ENCODE peak calls at places on chromosomes 2 and 18, in seven cellular contexts. One of them, this sample, is unnamed.

GRCh38 chr18:8450013-8450412 is 159.2 kb upstream of the RAB12 start:
- DNase-seq in WERI-Rb-1: peak; percentile 20
- DNase-seq in psoas muscle: no peak
- DNase-seq in GM23248: peak; percentile 35
- DNase-seq in transverse colon: no peak
- DNase-seq in right lobe of liver: no peak
- DNase-seq in right atrium auricular region: no peak
- DNase-seq in this sample: no peak

GRCh38 chr2:10159086-10159485 is 36.5 kb downstream of the RRM2 start:
- DNase-seq in WERI-Rb-1: no peak
- DNase-seq in psoas muscle: no peak
- DNase-seq in GM23248: no peak
- DNase-seq in transverse colon: no peak
- DNase-seq in right lobe of liver: no peak
- DNase-seq in right atrium auricular region: no peak
- DNase-seq in this sample: no peak

GRCh38 chr2:51103205-51103604 is 71.3 kb upstream of the NRXN1 start:
- DNase-seq in WERI-Rb-1: no peak
- DNase-seq in psoas muscle: no peak
- DNase-seq in GM23248: peak; percentile 0
- DNase-seq in transverse colon: peak; percentile 7
- DNase-seq in right lobe of liver: peak; percentile 26
- DNase-seq in right atrium auricular region: no peak
- DNase-seq in this sample: no peak

GRCh38 chr2:140593159-140593558 is 1537.7 kb downstream of the LRP1B start:
- DNase-seq in WERI-Rb-1: no peak
- DNase-seq in psoas muscle: no peak
- DNase-seq in GM23248: no peak
- DNase-seq in transverse colon: no peak
- DNase-seq in right lobe of liver: no peak
- DNase-seq in right atrium auricular region: no peak
- DNase-seq in this sample: no peak

GRCh38 chr18:39302481-39302880 is 1736.9 kb upstream of the CELF4 start:
- DNase-seq in WERI-Rb-1: no peak
- DNase-seq in psoas muscle: no peak
- DNase-seq in GM23248: no peak
- DNase-seq in transverse colon: no peak
- DNase-seq in right lobe of liver: no peak
- DNase-seq in right atrium auricular region: no peak
- DNase-seq in this sample: no peak

GRCh38 chr2:200336980-200337615 is 30.6 kb downstream of the SPATS2L start:
- DNase-seq in WERI-Rb-1: no peak
- DNase-seq in psoas muscle: no peak
- DNase-seq in GM23248: peak; percentile 24
- DNase-seq in transverse colon: no peak
- DNase-seq in right lobe of liver: no peak
- DNase-seq in right atrium auricular region: no peak
- DNase-seq in this sample: no peak

GRCh38 chr2:216551234-216551633 is 52.6 kb downstream of the RPL37A start:
- DNase-seq in WERI-Rb-1: no peak
- DNase-seq in psoas muscle: no peak
- DNase-seq in GM23248: peak; percentile 65
- DNase-seq in transverse colon: peak; percentile 51
- DNase-seq in right lobe of liver: no peak
- DNase-seq in right atrium auricular region: no peak
- DNase-seq in this sample: no peak

GRCh38 chr18:61541673-61542072 is 208.4 kb downstream of the CDH20 start:
- DNase-seq in WERI-Rb-1: no peak
- DNase-seq in psoas muscle: no peak
- DNase-seq in GM23248: no peak
- DNase-seq in transverse colon: no peak
- DNase-seq in right lobe of liver: no peak
- DNase-seq in right atrium auricular region: no peak
- DNase-seq in this sample: no peak

DNA sequence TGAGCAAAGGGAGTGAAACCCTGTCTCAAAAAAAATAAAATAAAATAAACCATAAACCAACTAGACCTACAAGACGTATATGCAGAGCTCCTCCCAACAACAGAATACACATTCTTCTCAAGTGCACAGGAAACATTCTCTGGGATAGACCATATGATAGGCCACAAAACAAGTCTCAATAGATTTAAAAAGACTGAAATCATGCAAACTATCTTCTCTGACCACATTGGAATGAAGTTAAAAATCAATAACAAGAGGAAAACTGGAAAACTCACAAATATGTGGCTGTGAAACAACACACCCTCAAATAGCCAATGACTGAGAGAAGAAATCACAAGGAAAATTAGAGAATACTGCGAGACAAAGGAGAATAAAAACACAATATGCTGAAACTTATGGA is 7.2 kb upstream of the AFG3L2 start:
- DNase-seq in WERI-Rb-1: no peak
- DNase-seq in psoas muscle: no peak
- DNase-seq in GM23248: no peak
- DNase-seq in transverse colon: no peak
- DNase-seq in right lobe of liver: no peak
- DNase-seq in right atrium auricular region: no peak
- DNase-seq in this sample: no peak
- H3K27ac ChIP-seq in WERI-Rb-1: no peak overlapping the region
- H3K27ac ChIP-seq in psoas muscle: no peak overlapping the region
- H3K27ac ChIP-seq in GM23248: no peak overlapping the region
- H3K27ac ChIP-seq in transverse colon: no peak overlapping the region
- H3K27ac ChIP-seq in right lobe of liver: no peak overlapping the region
- H3K27ac ChIP-seq in right atrium auricular region: no peak overlapping the region
- H3K27ac ChIP-seq in this sample: no peak overlapping the region

GRCh38 chr2:208254118-208254870 is 577 bp downstream of the IDH1 start:
- DNase-seq in WERI-Rb-1: peak; percentile 88
- DNase-seq in psoas muscle: peak; percentile 89
- DNase-seq in GM23248: peak; percentile 93
- DNase-seq in transverse colon: peak; percentile 88
- DNase-seq in right lobe of liver: peak; percentile 85
- DNase-seq in right atrium auricular region: peak; percentile 73
- DNase-seq in this sample: peak; percentile 76
- H3K27ac ChIP-seq in WERI-Rb-1: peak overlapping the region; percentile 78
- H3K27ac ChIP-seq in psoas muscle: peak overlapping the region; percentile 66
- H3K27ac ChIP-seq in GM23248: peak overlapping the region; percentile 59
- H3K27ac ChIP-seq in transverse colon: peak overlapping the region; percentile 92
- H3K27ac ChIP-seq in right lobe of liver: peak overlapping the region; percentile 68
- H3K27ac ChIP-seq in right atrium auricular region: peak overlapping the region; percentile 77
- H3K27ac ChIP-seq in this sample: peak overlapping the region; percentile 66

GRCh38 chr2:39424951-39425350 is 12.1 kb downstream of the MAP4K3 start:
- DNase-seq in WERI-Rb-1: no peak
- DNase-seq in psoas muscle: no peak
- DNase-seq in GM23248: no peak
- DNase-seq in transverse colon: no peak
- DNase-seq in right lobe of liver: no peak
- DNase-seq in right atrium auricular region: no peak
- DNase-seq in this sample: no peak
- H3K27ac ChIP-seq in WERI-Rb-1: no peak overlapping the region
- H3K27ac ChIP-seq in psoas muscle: peak overlapping the region; percentile 42
- H3K27ac ChIP-seq in GM23248: no peak overlapping the region
- H3K27ac ChIP-seq in transverse colon: no peak overlapping the region
- H3K27ac ChIP-seq in right lobe of liver: no peak overlapping the region
- H3K27ac ChIP-seq in right atrium auricular region: no peak overlapping the region
- H3K27ac ChIP-seq in this sample: no peak overlapping the region

GRCh38 chr2:110955546-110955945 is 165.2 kb upstream of the BCL2L11 start:
- DNase-seq in WERI-Rb-1: no peak
- DNase-seq in psoas muscle: no peak
- DNase-seq in GM23248: no peak
- DNase-seq in transverse colon: no peak
- DNase-seq in right lobe of liver: no peak
- DNase-seq in right atrium auricular region: no peak
- DNase-seq in this sample: no peak
- H3K27ac ChIP-seq in WERI-Rb-1: no peak overlapping the region
- H3K27ac ChIP-seq in psoas muscle: no peak overlapping the region
- H3K27ac ChIP-seq in GM23248: no peak overlapping the region
- H3K27ac ChIP-seq in transverse colon: no peak overlapping the region
- H3K27ac ChIP-seq in right lobe of liver: no peak overlapping the region
- H3K27ac ChIP-seq in right atrium auricular region: no peak overlapping the region
- H3K27ac ChIP-seq in this sample: no peak overlapping the region

DNA sequence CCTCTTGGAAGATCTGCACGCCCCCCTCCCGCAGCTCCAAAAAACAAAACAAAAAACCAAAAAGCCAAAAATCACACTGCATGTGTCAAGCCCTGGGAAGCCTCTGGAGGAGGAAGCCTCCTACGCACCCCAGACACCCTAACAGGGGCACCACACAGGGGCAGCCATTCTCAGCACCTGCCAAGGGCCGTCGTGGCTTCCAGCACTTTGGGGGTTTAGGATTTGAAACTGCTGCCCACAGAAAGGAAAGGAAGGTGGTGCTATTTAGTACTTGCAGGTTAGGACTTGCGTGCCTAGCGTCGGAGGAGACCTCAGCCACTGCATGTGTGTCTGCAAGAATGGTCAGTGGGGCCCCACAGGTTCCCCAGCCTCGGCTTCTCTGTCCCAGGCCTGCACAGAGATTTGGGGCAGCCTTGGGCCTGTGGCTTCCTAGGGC is 419 bp upstream of the GPR55 start:
- DNase-seq in WERI-Rb-1: no peak
- DNase-seq in psoas muscle: no peak
- DNase-seq in GM23248: no peak
- DNase-seq in transverse colon: peak; percentile 6
- DNase-seq in right lobe of liver: no peak
- DNase-seq in right atrium auricular region: no peak
- DNase-seq in this sample: no peak
- H3K27ac ChIP-seq in WERI-Rb-1: no peak overlapping the region
- H3K27ac ChIP-seq in psoas muscle: no peak overlapping the region
- H3K27ac ChIP-seq in GM23248: no peak overlapping the region
- H3K27ac ChIP-seq in transverse colon: no peak overlapping the region
- H3K27ac ChIP-seq in right lobe of liver: no peak overlapping the region
- H3K27ac ChIP-seq in right atrium auricular region: no peak overlapping the region
- H3K27ac ChIP-seq in this sample: no peak overlapping the region

GRCh38 chr18:80249217-80250093 is 2.1 kb upstream of the PARD6G start:
- DNase-seq in WERI-Rb-1: no peak
- DNase-seq in psoas muscle: no peak
- DNase-seq in GM23248: peak; percentile 43
- DNase-seq in transverse colon: no peak
- DNase-seq in right lobe of liver: no peak
- DNase-seq in right atrium auricular region: peak; percentile 26
- DNase-seq in this sample: no peak
- H3K27ac ChIP-seq in WERI-Rb-1: no peak overlapping the region
- H3K27ac ChIP-seq in psoas muscle: no peak overlapping the region
- H3K27ac ChIP-seq in GM23248: no peak overlapping the region
- H3K27ac ChIP-seq in transverse colon: no peak overlapping the region
- H3K27ac ChIP-seq in right lobe of liver: no peak overlapping the region
- H3K27ac ChIP-seq in right atrium auricular region: no peak overlapping the region
- H3K27ac ChIP-seq in this sample: peak overlapping the region; percentile 12

DNA sequence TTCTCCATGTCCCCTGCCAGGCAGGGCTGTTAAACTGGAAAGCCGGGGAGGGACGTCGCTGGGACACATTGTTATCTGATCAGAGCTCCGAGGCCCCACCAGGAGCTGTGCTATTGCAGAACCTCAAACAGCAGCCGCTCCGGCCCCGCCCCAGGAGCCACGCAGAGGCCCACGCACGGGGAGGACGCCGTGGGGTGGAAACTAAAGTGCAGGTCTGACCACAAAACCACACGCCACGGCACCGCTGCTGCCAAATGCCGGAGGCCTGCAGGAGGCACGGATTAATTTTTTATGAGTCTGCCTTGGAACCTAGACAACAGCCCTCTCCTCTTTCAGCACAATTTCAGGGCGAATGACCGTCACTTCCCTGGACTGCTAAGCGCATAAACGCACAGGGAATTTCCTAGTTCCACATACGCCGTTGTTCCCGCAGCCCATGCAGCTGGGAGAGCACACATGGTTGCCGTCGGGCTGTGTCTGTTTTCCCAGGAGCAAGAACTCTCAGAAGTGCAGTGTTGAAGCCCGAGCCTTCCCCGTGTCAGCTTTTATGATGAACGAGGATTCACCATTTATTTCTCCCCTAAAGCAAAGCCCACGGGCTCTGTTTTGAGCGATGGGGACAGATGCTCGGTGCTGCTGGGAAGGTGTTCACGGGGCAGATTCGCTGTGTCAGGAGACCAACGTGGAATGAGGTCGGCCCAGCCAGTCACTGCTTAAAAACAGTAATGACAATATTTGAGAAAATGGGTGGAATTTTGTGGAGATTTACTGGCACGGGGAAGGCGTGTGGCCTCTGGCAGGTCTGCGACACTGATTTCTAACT is 43.7 kb downstream of the NFATC1 start:
- DNase-seq in WERI-Rb-1: no peak
- DNase-seq in psoas muscle: peak; percentile 92
- DNase-seq in GM23248: no peak
- DNase-seq in transverse colon: no peak
- DNase-seq in right lobe of liver: no peak
- DNase-seq in right atrium auricular region: no peak
- DNase-seq in this sample: no peak
- H3K27ac ChIP-seq in WERI-Rb-1: no peak overlapping the region
- H3K27ac ChIP-seq in psoas muscle: peak overlapping the region; percentile 85
- H3K27ac ChIP-seq in GM23248: no peak overlapping the region
- H3K27ac ChIP-seq in transverse colon: no peak overlapping the region
- H3K27ac ChIP-seq in right lobe of liver: no peak overlapping the region
- H3K27ac ChIP-seq in right atrium auricular region: no peak overlapping the region
- H3K27ac ChIP-seq in this sample: no peak overlapping the region

GRCh38 chr2:189350515-189351209 is 90.6 kb upstream of the WDR75 start:
- DNase-seq in WERI-Rb-1: no peak
- DNase-seq in psoas muscle: no peak
- DNase-seq in GM23248: peak; percentile 93
- DNase-seq in transverse colon: no peak
- DNase-seq in right lobe of liver: no peak
- DNase-seq in right atrium auricular region: peak; percentile 72
- DNase-seq in this sample: no peak

GRCh38 chr2:189348369-189348768 is 92.9 kb upstream of the WDR75 start:
- DNase-seq in WERI-Rb-1: no peak
- DNase-seq in psoas muscle: no peak
- DNase-seq in GM23248: no peak
- DNase-seq in transverse colon: no peak
- DNase-seq in right lobe of liver: no peak
- DNase-seq in right atrium auricular region: no peak
- DNase-seq in this sample: no peak

GRCh38 chr2:189344036-189344435 is 97.2 kb upstream of the WDR75 start:
- DNase-seq in WERI-Rb-1: no peak
- DNase-seq in psoas muscle: no peak
- DNase-seq in GM23248: no peak
- DNase-seq in transverse colon: no peak
- DNase-seq in right lobe of liver: no peak
- DNase-seq in right atrium auricular region: no peak
- DNase-seq in this sample: no peak

GRCh38 chr2:189347540-189347939 is 93.7 kb upstream of the WDR75 start:
- DNase-seq in WERI-Rb-1: peak; percentile 11
- DNase-seq in psoas muscle: no peak
- DNase-seq in GM23248: peak; percentile 96
- DNase-seq in transverse colon: peak; percentile 19
- DNase-seq in right lobe of liver: no peak
- DNase-seq in right atrium auricular region: peak; percentile 71
- DNase-seq in this sample: no peak
- H3K27ac ChIP-seq in WERI-Rb-1: no peak overlapping the region
- H3K27ac ChIP-seq in psoas muscle: peak overlapping the region; percentile 60
- H3K27ac ChIP-seq in GM23248: peak overlapping the region; percentile 76
- H3K27ac ChIP-seq in transverse colon: peak overlapping the region; percentile 71
- H3K27ac ChIP-seq in right lobe of liver: no peak overlapping the region
- H3K27ac ChIP-seq in right atrium auricular region: peak overlapping the region; percentile 67
- H3K27ac ChIP-seq in this sample: peak overlapping the region; percentile 30